ENCODE peak calls at places on chromosomes 6 and 20, in four cellular contexts. E is mesenchymal stem cell, X is IMR-90, R is mesendoderm. O is an unnamed sample.

GRCh38 chr20:38357653-38358207 is 11.4 kb downstream of the LBP start:
- DNase-seq in E (no peak), X (peak), R (no peak), O (no peak)

GRCh38 chr6:100464162-100464851 is 414 bp downstream of the SIM1 start:
- DNase-seq in E (no peak), X (no peak), R (peak), O (peak)

GRCh38 chr6:136717297-136717990 is 74.8 kb downstream of the MAP3K5 start:
- DNase-seq in E (no peak), X (peak), R (no peak), O (no peak)

GRCh38 chr6:150874184-150874583 is 8.7 kb downstream of the MTHFD1L start:
- DNase-seq in E (no peak), X (no peak), R (no peak), O (no peak)

GRCh38 chr20:57993738-57994431 is 234.6 kb downstream of the ANKRD60 start:
- DNase-seq in E (no peak), X (no peak), R (no peak), O (no peak)

GRCh38 chr6:150394886-150395285 is 26.1 kb downstream of the IYD start:
- DNase-seq in E (no peak), X (no peak), R (no peak), O (no peak)

GRCh38 chr6:25366785-25367657 is 87.8 kb downstream of the CARMIL1 start:
- DNase-seq in E (no peak), X (no peak), R (no peak), O (no peak)

GRCh38 chr20:2991532-2991931 is 51.9 kb upstream of the GNRH2 start:
- DNase-seq in E (no peak), X (no peak), R (peak), O (no peak)

GRCh38 chr6:101830501-101831031 is 437.1 kb downstream of the GRIK2 start:
- DNase-seq in E (peak), X (peak), R (peak), O (no peak)

GRCh38 chr6:150720774-150721233 is 121.1 kb downstream of the PLEKHG1 start:
- DNase-seq in E (no peak), X (no peak), R (peak), O (no peak)

DNA sequence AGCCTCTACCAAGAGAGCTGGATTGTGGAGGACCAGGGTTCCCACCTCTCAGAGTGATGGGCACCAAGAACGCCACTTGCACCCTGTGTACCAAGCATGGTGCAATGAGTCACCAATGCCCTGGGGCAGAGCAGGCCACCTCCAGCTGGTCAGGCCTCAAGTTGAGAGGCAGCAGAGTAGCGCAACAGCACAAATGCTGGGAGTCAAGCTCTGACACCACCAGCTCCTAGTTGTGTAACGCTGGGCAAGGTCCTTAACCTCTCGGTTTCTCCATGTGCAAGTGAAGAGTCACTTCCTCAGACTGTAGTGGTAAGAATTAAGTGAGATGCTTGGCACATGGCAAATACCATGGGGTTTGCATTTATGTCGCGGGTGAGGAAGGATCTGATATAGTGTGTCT is 25.6 kb downstream of the GFOD1 start:
- DNase-seq in E (peak), X (no peak), R (no peak), O (no peak)
- H2BK15ac ChIP-seq in E (peak), X (no peak), R (no peak), O (no peak)

GRCh38 chr6:3882865-3883264 is 33.7 kb downstream of the FAM50B start:
- DNase-seq in E (peak), X (peak), R (no peak), O (no peak)

GRCh38 chr6:3888153-3888957 is 39.2 kb downstream of the FAM50B start:
- DNase-seq in E (no peak), X (no peak), R (no peak), O (no peak)

GRCh38 chr6:3885262-3886036 is 36.3 kb downstream of the FAM50B start:
- DNase-seq in E (peak), X (no peak), R (peak), O (peak)

GRCh38 chr6:3884007-3884745 is 35.0 kb downstream of the FAM50B start:
- DNase-seq in E (peak), X (peak), R (peak), O (no peak)

GRCh38 chr6:3887150-3887700 is 38.1 kb downstream of the FAM50B start:
- DNase-seq in E (peak), X (peak), R (peak), O (no peak)
- H2BK15ac ChIP-seq in E (no peak), X (no peak), R (no peak), O (no peak)

DNA sequence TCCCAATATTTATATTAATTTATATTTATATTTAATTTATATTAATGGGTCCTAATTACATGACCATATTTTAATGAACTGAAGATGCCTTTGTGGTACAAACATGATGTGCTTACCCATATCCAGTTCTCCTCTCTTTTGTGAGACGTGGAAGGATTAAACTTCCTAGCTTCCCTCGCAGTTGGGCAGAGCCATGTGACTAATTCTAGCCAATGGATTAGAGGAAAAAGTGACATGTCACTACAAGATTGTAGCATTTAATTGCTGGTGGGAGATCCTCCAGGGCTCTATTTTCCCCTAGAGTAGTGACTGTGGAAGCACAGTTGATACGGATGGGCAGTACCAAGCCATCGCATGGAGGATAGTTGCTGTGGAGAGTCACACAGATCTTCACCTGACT is 4.8 kb upstream of the SOBP start:
- DNase-seq in E (no peak), X (no peak), R (no peak), O (no peak)
- H2BK15ac ChIP-seq in E (no peak), X (no peak), R (no peak), O (no peak)

GRCh38 chr6:28657367-28657755 is 131.7 kb downstream of the GPX5 start:
- DNase-seq in E (no peak), X (no peak), R (no peak), O (no peak)
- H2BK15ac ChIP-seq in E (no peak), X (no peak), R (no peak), O (no peak)

GRCh38 chr20:63655249-63655648 is 2.0 kb upstream of the STMN3 start:
- DNase-seq in E (no peak), X (no peak), R (no peak), O (no peak)
- H2BK15ac ChIP-seq in E (no peak), X (no peak), R (no peak), O (no peak)

DNA sequence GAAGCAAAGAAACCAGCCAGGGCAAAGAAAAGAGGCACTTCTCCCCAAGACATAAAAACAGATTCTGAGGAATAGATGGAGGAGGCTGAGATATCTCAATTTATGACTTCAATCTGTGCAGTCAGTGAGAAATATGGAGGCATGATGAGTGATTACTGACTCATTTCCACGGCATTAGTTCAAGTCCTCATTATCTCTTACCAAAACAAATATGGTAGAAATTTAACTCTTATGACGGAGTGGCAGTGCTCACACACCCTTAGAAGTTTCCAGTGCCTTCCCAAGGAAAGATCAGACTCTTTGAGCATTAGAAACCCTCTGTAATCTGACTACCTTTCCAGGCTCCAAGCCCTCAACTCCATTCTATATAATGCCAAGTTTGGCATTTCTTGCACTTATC is 364.1 kb downstream of the ARHGAP18 start:
- DNase-seq in E (no peak), X (peak), R (no peak), O (no peak)
- H2BK15ac ChIP-seq in E (no peak), X (no peak), R (no peak), O (no peak)